ENCODE peak calls at places on chromosomes 12 and 14, in six cellular contexts. X, A, Z, I, Y and U are unnamed samples.

GRCh38 chr14:99012703-99013102 is 259.3 kb downstream of the BCL11B start:
- DNase-seq in Y (no peak), X (no peak), A (no peak), Z (no peak), I (no peak), U (no peak)

GRCh38 chr12:8146416-8146771 is 10.4 kb upstream of the ZNF705A start:
- DNase-seq in Z (no peak), A (no peak), X (no peak), Y (no peak), I (no peak), U (no peak)

GRCh38 chr14:67453575-67454300 is 34.8 kb downstream of the TMEM229B start:
- DNase-seq in A (no peak), Y (no peak), X (no peak), I (no peak), Z (no peak), U (no peak)

GRCh38 chr14:41609704-41610183 is 3.1 kb downstream of the LRFN5 start:
- DNase-seq in X (no peak), A (peak; percentile 66), I (no peak), Y (peak; percentile 92), Z (no peak), U (no peak)

GRCh38 chr12:100741084-100741711 is 53.4 kb upstream of the ANO4 start:
- DNase-seq in I (no peak), X (no peak), Y (peak; percentile 50), A (peak; percentile 9), Z (peak; percentile 14), U (no peak)

GRCh38 chr12:122402264-122402663 is 20.2 kb downstream of the CLIP1 start:
- DNase-seq in A (no peak), I (no peak), Y (no peak), X (no peak), Z (no peak), U (no peak)

GRCh38 chr12:69988601-69989194 is 163.7 kb downstream of the MYRFL start:
- DNase-seq in X (no peak), Z (no peak), I (no peak), Y (no peak), A (no peak), U (no peak)

GRCh38 chr12:116718578-116719454 is 19.1 kb downstream of the SPRING1 start:
- DNase-seq in X (peak; percentile 65), Y (peak; percentile 35), I (no peak), A (peak; percentile 27), Z (peak; percentile 53), U (no peak)

GRCh38 chr12:26651566-26652188 is 181.3 kb downstream of the ITPR2 start:
- DNase-seq in Y (peak; percentile 22), I (peak; percentile 46), A (peak; percentile 67), Z (peak; percentile 63), X (no peak), U (peak; percentile 45)

GRCh38 chr12:77236066-77236465 is 170.7 kb upstream of the E2F7 start:
- DNase-seq in X (no peak), Y (no peak), A (no peak), I (no peak), Z (no peak), U (no peak)

GRCh38 chr12:3491938-3492867 is 1.2 kb downstream of the PRMT8 start:
- DNase-seq in Z (peak; percentile 48), A (peak; percentile 36), X (peak; percentile 10), I (peak; percentile 32), Y (peak; percentile 54), U (peak; percentile 4)

GRCh38 chr14:91029451-91030217 is 30.8 kb downstream of the RPS6KA5 start:
- DNase-seq in I (no peak), X (no peak), Y (no peak), A (no peak), Z (no peak), U (no peak)

GRCh38 chr12:13595536-13596450 is 385.6 kb downstream of the GRIN2B start:
- DNase-seq in A (no peak), Z (no peak), X (no peak), I (no peak), Y (peak; percentile 24), U (no peak)

GRCh38 chr12:120261951-120262851 is 3.3 kb downstream of the PXN start:
- DNase-seq in X (no peak), A (peak; percentile 93), Z (peak; percentile 84), I (no peak), Y (no peak), U (no peak)

GRCh38 chr14:32358781-32359180 is 29.7 kb downstream of the AKAP6 start:
- DNase-seq in X (no peak), A (no peak), I (no peak), Z (no peak), Y (no peak), U (no peak)

GRCh38 chr14:96252323-96253052 is 3.5 kb upstream of the BDKRB1 start:
- DNase-seq in I (no peak), Z (peak; percentile 65), A (no peak), X (no peak), Y (no peak), U (no peak)

GRCh38 chr12:112419269-112420133 is 754 bp downstream of the PTPN11 start:
- DNase-seq in I (no peak), Z (peak; percentile 67), X (peak; percentile 39), Y (peak; percentile 33), A (peak; percentile 66), U (no peak)

GRCh38 chr14:88140874-88141273 is 135.9 kb downstream of the GPR65 start:
- DNase-seq in A (no peak), I (no peak), Z (no peak), X (no peak), Y (no peak), U (no peak)